ENCODE peak calls at places on chromosomes 16 and 17, in five cellular contexts. A is neuronal stem cell, H is H9, U is trophoblast cell, T is mesenchymal stem cell. L is an unnamed sample.

GRCh38 chr17:19719365-19720209 is 3.2 kb upstream of the SLC47A2 start:
- DNase-seq in U (peak; percentile 68), T (no peak), H (peak; percentile 27), A (no peak), L (no peak)

GRCh38 chr17:78672880-78673371 is 95.7 kb upstream of the DNAH17 start:
- DNase-seq in U (no peak), H (no peak), T (peak; percentile 13), A (no peak), L (no peak)

GRCh38 chr17:73342549-73343167 is 30.9 kb upstream of the CDC42EP4 start:
- DNase-seq in U (no peak), A (peak; percentile 56), H (no peak), T (peak; percentile 68), L (no peak)

GRCh38 chr16:88354229-88355092 is 28.3 kb upstream of the ZNF469 start:
- DNase-seq in U (no peak), A (no peak), H (no peak), T (no peak), L (no peak)

GRCh38 chr16:4071686-4072561 is 44.3 kb downstream of the ADCY9 start:
- DNase-seq in H (no peak), A (no peak), U (no peak), T (peak; percentile 36), L (no peak)

GRCh38 chr17:67211742-67212141 is 33.3 kb downstream of the HELZ start:
- DNase-seq in A (no peak), U (peak; percentile 64), H (no peak), T (peak; percentile 64), L (no peak)

GRCh38 chr17:869067-869466 is 86.9 kb downstream of the MRM3 start:
- DNase-seq in H (no peak), T (peak; percentile 93), U (no peak), A (no peak), L (no peak)

GRCh38 chr16:50531901-50532300 is 16.3 kb upstream of the NKD1 start:
- DNase-seq in T (no peak), H (no peak), A (no peak), U (no peak), L (no peak)

GRCh38 chr16:49817754-49818507 is 38.0 kb downstream of the ZNF423 start:
- DNase-seq in T (no peak), H (no peak), U (no peak), A (no peak), L (no peak)

GRCh38 chr16:85583491-85584181 is 29.5 kb upstream of the GSE1 start:
- DNase-seq in A (peak; percentile 65), H (no peak), T (peak; percentile 97), U (no peak), L (peak; percentile 51)

GRCh38 chr17:9284884-9285283 is 263.6 kb downstream of the NTN1 start:
- DNase-seq in A (no peak), H (no peak), U (no peak), T (no peak), L (no peak)

GRCh38 chr16:67120025-67120424 is 10.3 kb downstream of the PHAF1 start:
- DNase-seq in A (no peak), U (no peak), T (no peak), H (no peak), L (no peak)

GRCh38 chr17:80921159-80921558 is 70.5 kb upstream of the CHMP6 start:
- DNase-seq in U (no peak), T (no peak), H (no peak), A (no peak), L (no peak)

GRCh38 chr16:14063618-14064581 is 7.2 kb upstream of the MRTFB start:
- DNase-seq in U (no peak), A (no peak), H (no peak), T (no peak), L (no peak)

GRCh38 chr17:5775098-5775497 is 190.8 kb upstream of the NLRP1 start:
- DNase-seq in U (peak; percentile 65), T (no peak), H (no peak), A (no peak), L (no peak)

GRCh38 chr17:67647482-67647881 is 70.3 kb upstream of the NOL11 start:
- DNase-seq in H (no peak), A (no peak), T (no peak), U (no peak), L (no peak)

DNA sequence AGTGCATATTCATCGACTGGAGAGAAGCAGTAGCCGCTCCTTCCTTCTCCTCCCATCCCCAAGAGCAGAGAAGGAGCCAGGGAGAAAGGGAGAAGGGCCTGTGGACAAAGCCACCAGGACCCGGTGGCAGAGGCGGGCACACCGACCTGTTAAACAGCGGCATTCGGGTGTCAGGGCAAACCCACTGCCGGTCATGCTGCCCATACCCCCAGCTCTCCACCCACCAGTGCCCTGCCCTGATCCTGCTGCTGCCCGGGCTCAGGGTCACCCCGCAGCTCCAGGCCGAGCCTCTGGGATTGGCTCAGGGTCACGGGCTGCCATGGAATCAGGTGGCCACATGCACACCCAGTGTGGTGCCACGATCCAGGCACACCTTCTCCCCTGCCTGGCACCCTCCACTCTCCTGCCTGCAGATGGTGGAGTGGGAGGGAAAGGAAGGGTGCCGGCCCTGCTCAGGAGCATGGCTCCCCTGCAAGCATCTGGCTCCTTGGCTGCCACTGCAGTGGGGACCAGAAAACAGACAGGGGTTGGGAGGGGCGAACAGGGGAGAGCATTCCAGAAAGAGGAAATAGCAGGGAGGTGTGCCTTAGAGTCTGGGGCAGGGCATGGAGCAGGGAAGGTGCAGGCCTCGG is 18.3 kb upstream of the RASD1 start:
- DNase-seq in A (no peak), H (no peak), T (no peak), U (no peak), L (no peak)
- H2BK12ac ChIP-seq in A (peak overlapping the region; percentile 60), H (no peak overlapping the region), T (no peak overlapping the region), U (no peak overlapping the region), L (peak overlapping the region; percentile 88)

GRCh38 chr16:10870808-10871156 is 6.2 kb upstream of the CIITA start:
- DNase-seq in H (no peak), U (no peak), T (no peak), A (no peak), L (no peak)
- H3K4ac ChIP-seq in H (no peak overlapping the region), U (no peak overlapping the region), T (no peak overlapping the region), A (no peak overlapping the region), L (no peak overlapping the region)

GRCh38 chr17:65754081-65754480 is 192.6 kb upstream of the AXIN2 start:
- DNase-seq in H (no peak), A (no peak), T (no peak), U (peak; percentile 80), L (no peak)
- H2BK12ac ChIP-seq in H (no peak overlapping the region), A (no peak overlapping the region), T (no peak overlapping the region), U (no peak overlapping the region), L (no peak overlapping the region)

GRCh38 chr17:2090804-2091534 is 36.1 kb downstream of the HIC1 start:
- DNase-seq in A (peak; percentile 30), H (peak; percentile 81), T (peak; percentile 97), U (peak; percentile 82), L (no peak)
- H3K4ac ChIP-seq in A (no peak overlapping the region), H (no peak overlapping the region), T (peak overlapping the region; percentile 63), U (no peak overlapping the region), L (no peak overlapping the region)

DNA sequence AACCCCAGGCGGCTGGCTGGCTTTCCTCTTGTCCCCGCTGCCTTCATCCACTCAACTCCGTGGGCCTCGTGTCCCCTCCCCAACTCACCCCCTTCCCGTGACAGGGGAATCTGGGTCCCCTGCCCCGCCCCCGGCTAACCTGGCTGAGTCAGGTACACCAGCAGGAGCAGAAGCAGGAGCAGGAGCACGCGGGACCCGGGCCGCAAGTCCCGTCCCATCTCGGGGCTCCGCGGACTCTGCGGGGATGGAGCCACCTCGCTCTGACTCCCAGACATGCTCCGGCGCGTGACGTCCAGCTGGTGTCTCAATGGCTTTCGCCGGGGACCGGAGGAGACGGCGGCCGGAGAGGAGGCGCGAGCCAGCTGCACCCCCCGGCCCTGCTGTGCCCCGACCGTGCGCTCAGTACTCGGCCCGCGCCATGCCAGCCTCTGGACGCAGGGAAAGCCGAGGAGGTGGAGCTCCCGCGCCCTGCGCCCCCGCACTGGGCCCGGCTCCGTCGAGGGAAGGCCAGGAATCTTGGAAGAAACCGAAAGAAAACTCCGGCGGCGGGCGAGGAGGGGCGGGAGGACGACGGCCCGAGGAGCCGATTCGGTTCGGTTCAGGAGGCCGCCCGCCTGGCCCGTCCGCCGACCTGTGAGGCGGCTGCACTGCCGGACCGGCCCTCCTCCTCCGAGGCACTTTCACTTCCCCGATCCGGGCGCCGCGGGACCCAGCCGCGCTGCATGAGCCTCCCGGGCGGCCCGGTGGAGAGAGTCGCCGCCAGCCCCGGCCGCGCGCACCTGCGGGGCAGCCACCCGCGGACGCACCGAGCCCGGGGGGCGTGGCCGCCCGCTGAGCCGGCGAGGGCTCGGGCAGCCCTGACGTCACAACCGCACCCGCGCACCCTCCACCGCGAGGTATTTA is at the start of the genes CXCL16 and ZMYND15:
- DNase-seq in H (peak; percentile 59), U (no peak), T (peak; percentile 70), A (no peak), L (peak; percentile 78)
- H2BK12ac ChIP-seq in H (no peak within 1 kb of the TSS), U (no peak within 1 kb of the TSS), T (no peak within 1 kb of the TSS), A (peak within 1 kb of the TSS; percentile 84), L (peak within 1 kb of the TSS; percentile 27)

GRCh38 chr16:69217433-69217832 is 30.5 kb downstream of the SNTB2 start:
- DNase-seq in A (no peak), T (peak; percentile 72), U (no peak), H (no peak), L (no peak)
- H3K4ac ChIP-seq in A (no peak overlapping the region), T (no peak overlapping the region), U (no peak overlapping the region), H (no peak overlapping the region), L (no peak overlapping the region)

DNA sequence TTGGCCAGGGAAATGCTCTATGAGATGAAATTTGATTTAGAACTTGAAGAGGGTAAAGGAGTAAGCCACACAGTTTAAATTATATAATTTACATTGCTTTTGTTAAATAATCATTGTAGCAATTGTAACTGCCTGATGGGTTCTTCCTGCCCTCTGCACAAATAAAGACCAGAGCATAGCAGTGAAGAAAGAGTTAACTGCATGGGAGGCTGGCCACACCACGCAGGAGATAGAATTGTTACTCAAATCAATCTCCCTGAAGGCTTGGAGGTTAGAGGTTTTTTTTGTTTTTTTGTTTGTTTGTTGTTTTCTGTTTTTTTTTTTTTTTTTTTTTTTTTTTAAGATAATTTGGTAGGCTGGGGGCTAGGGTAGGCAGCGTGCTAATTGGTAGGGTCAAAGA is 467.0 kb upstream of the GOT2 start:
- DNase-seq in T (no peak), H (no peak), U (no peak), A (no peak), L (no peak)
- H2BK12ac ChIP-seq in T (no peak overlapping the region), H (no peak overlapping the region), U (no peak overlapping the region), A (no peak overlapping the region), L (no peak overlapping the region)

GRCh38 chr17:44132275-44132821 is 8.9 kb upstream of the HDAC5 start:
- DNase-seq in T (no peak), H (no peak), U (peak; percentile 89), A (no peak), L (no peak)
- H3K4ac ChIP-seq in T (no peak overlapping the region), H (no peak overlapping the region), U (no peak overlapping the region), A (no peak overlapping the region), L (no peak overlapping the region)

GRCh38 chr17:49973271-49973615 is 4.3 kb downstream of the DLX4 start:
- DNase-seq in U (peak; percentile 71), A (no peak), T (no peak), H (no peak), L (no peak)
- H2BK12ac ChIP-seq in U (no peak overlapping the region), A (no peak overlapping the region), T (no peak overlapping the region), H (no peak overlapping the region), L (no peak overlapping the region)

DNA sequence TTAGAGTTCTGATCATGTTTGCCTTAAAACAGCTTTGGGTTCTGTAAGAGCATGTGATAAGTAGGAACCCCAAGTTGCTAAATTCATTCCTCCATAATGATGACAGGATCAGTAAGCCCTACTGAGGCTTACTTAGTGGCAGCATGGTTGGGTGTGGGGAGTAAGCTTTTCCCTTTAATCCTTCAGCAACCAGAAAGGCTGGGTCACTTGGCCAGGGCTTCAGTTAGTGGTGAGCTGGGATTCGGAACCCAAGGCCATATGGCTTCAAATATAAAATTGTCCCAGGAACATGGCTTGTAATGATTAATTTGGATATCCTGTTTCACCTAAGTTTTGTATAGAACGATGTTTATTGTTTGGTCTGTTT is 850 bp downstream of the GINS3 start:
- DNase-seq in U (no peak), H (no peak), A (peak; percentile 18), T (peak; percentile 22), L (no peak)
- H3K4ac ChIP-seq in U (no peak overlapping the region), H (no peak overlapping the region), A (no peak overlapping the region), T (no peak overlapping the region), L (no peak overlapping the region)

L was measured in H1.